ENCODE peak calls at places on chromosomes 3 and 15, in eight cellular contexts. H is Kasumi-1; O is psoas muscle; U is GM04504; M is fibroblast of mammary gland; V is stimulated activated CD8-positive, alpha-beta memory T cell treated with anti-CD3 and anti-CD28 coated beads, Interleukin-2, amount 100 ng/mL, for 1 hour; A is stimulated activated CD4-positive, alpha-beta T cell treated with anti-CD3 and anti-CD28 coated beads, Interleukin-15, amount 100 ng/mL, for 48 hours; I is AG04450. X is an unnamed sample.

GRCh38 chr3:107588217-107588616 is 65.5 kb downstream of the BBX start:
- DNase-seq in H (no peak), O (no peak), U (no peak), M (no peak), V (no peak), A (no peak), I (no peak), X (no peak)

GRCh38 chr3:140585828-140586227 is 92.0 kb upstream of the TRIM42 start:
- DNase-seq in H (no peak), O (no peak), U (no peak), M (peak), V (no peak), A (no peak), I (no peak), X (no peak)

GRCh38 chr3:124529826-124530571 is 200.3 kb upstream of the UMPS start:
- DNase-seq in H (no peak), O (no peak), U (no peak), M (peak), V (no peak), A (no peak), I (no peak), X (no peak)

GRCh38 chr3:182936239-182936946 is 43.9 kb downstream of the DCUN1D1 start:
- DNase-seq in H (no peak), O (no peak), U (no peak), M (no peak), V (no peak), A (no peak), I (no peak), X (no peak)

GRCh38 chr15:58095415-58095814 is 29.9 kb upstream of the ALDH1A2 start:
- DNase-seq in H (no peak), O (no peak), U (no peak), M (no peak), V (no peak), A (no peak), I (no peak), X (no peak)

GRCh38 chr3:147816770-147817169 is 407.6 kb downstream of the ZIC1 start:
- DNase-seq in H (no peak), O (peak), U (no peak), M (peak), V (no peak), A (no peak), I (no peak), X (no peak)

GRCh38 chr3:43319794-43320193 is 33.5 kb downstream of the SNRK start:
- DNase-seq in H (no peak), O (no peak), U (no peak), M (peak), V (no peak), A (no peak), I (no peak), X (no peak)

GRCh38 chr3:63479661-63480035 is 172.8 kb upstream of the SNTN start:
- DNase-seq in H (no peak), O (no peak), U (no peak), M (peak), V (no peak), A (no peak), I (no peak), X (no peak)

GRCh38 chr3:188339410-188340295 is 185.7 kb downstream of the LPP start:
- DNase-seq in H (no peak), O (no peak), U (no peak), M (no peak), V (no peak), A (peak), I (no peak), X (no peak)

GRCh38 chr3:171142985-171143384 is 116.5 kb upstream of the SLC2A2 start:
- DNase-seq in H (no peak), O (no peak), U (no peak), M (peak), V (no peak), A (no peak), I (peak), X (no peak)

GRCh38 chr3:141539441-141540187 is 52.8 kb downstream of the RASA2 start:
- DNase-seq in H (no peak), O (no peak), U (no peak), M (peak), V (no peak), A (no peak), I (no peak), X (no peak)

GRCh38 chr15:78977091-78977571 is 32.3 kb upstream of the CTSH start:
- DNase-seq in H (peak), O (no peak), U (no peak), M (no peak), V (no peak), A (no peak), I (no peak), X (no peak)

GRCh38 chr3:159947220-159947619 is 41.4 kb upstream of the IL12A start:
- DNase-seq in H (no peak), O (no peak), U (peak), M (peak), V (no peak), A (no peak), I (peak), X (no peak)

GRCh38 chr3:76352848-76353130 is 567.4 kb upstream of the ZNF717 start:
- DNase-seq in H (no peak), O (no peak), U (no peak), M (no peak), V (no peak), A (no peak), I (no peak), X (no peak)

GRCh38 chr3:37540786-37541185 is 320.9 kb upstream of the CTDSPL start:
- DNase-seq in H (no peak), O (peak), U (no peak), M (no peak), V (no peak), A (no peak), I (no peak), X (no peak)

GRCh38 chr15:23446215-23447106 is 582 bp downstream of the GOLGA6L2 start:
- DNase-seq in H (no peak), O (no peak), U (no peak), M (no peak), V (no peak), A (no peak), I (no peak), X (no peak)

GRCh38 chr3:106176734-106177133 is 307.9 kb upstream of the CBLB start:
- DNase-seq in H (peak), O (no peak), U (no peak), M (peak), V (peak), A (peak), I (no peak), X (no peak)

GRCh38 chr15:40550381-40551037 is 14.3 kb downstream of the CCDC32 start:
- DNase-seq in H (no peak), O (no peak), U (no peak), M (no peak), V (no peak), A (no peak), I (no peak), X (no peak)

GRCh38 chr15:59879506-59879905 is 124.6 kb upstream of the FOXB1 start:
- DNase-seq in H (no peak), O (no peak), U (peak), M (peak), V (no peak), A (no peak), I (no peak), X (no peak)

GRCh38 chr3:126954141-126954845 is 28.6 kb upstream of the PLXNA1 start:
- DNase-seq in H (no peak), O (peak), U (no peak), M (no peak), V (no peak), A (peak), I (no peak), X (no peak)

GRCh38 chr3:73781536-73781935 is 156.8 kb upstream of the PDZRN3 start:
- DNase-seq in H (no peak), O (peak), U (no peak), M (no peak), V (no peak), A (no peak), I (no peak), X (peak)

GRCh38 chr15:51828621-51829359 is 663 bp upstream of the TMOD3 start:
- DNase-seq in H (no peak), O (no peak), U (no peak), M (no peak), V (no peak), A (no peak), I (no peak), X (no peak)

GRCh38 chr3:46090161-46090591 is 62.9 kb upstream of the XCR1 start:
- DNase-seq in H (no peak), O (no peak), U (no peak), M (no peak), V (no peak), A (no peak), I (no peak), X (no peak)

GRCh38 chr3:58141766-58142345 is 68.9 kb downstream of the DNASE1L3 start:
- DNase-seq in H (no peak), O (no peak), U (no peak), M (no peak), V (no peak), A (no peak), I (no peak), X (no peak)

GRCh38 chr3:125054436-125055164 is 1.2 kb downstream of the HEG1 start:
- DNase-seq in H (no peak), O (no peak), U (no peak), M (peak), V (no peak), A (no peak), I (no peak), X (no peak)

GRCh38 chr15:76139368-76140068 is 79.7 kb downstream of the TMEM266 start:
- DNase-seq in H (peak), O (peak), U (no peak), M (peak), V (peak), A (peak), I (peak), X (peak)

GRCh38 chr3:194584866-194585265 is 48.4 kb downstream of the TMEM44 start:
- DNase-seq in H (no peak), O (no peak), U (no peak), M (peak), V (no peak), A (no peak), I (no peak), X (no peak)

GRCh38 chr3:111314146-111314873 is 227.7 kb upstream of the CD96 start:
- DNase-seq in H (no peak), O (no peak), U (no peak), M (no peak), V (no peak), A (no peak), I (no peak), X (no peak)

X was measured in posterior cingulate gyrus.